ENCODE peak calls at places on chromosomes 1 and 21, in eight cellular contexts. I is AG09319; Q is nephron progenitor cell; K is D341Med; S is sigmoid colon; W is aorta; Z is naive thymus-derived CD4-positive, alpha-beta T cell; R is C1 segment of cervical spinal cord. E is an unnamed sample.

GRCh38 chr1:74334147-74334546 is 99.0 kb downstream of the TNNI3K start:
- DNase-seq in I (no peak), R (no peak), Q (no peak), W (no peak), S (no peak), Z (no peak), K (no peak), E (no peak)

GRCh38 chr1:246567258-246568235 is 1.3 kb downstream of the CNST start:
- DNase-seq in Z (no peak), Q (no peak), W (no peak), I (peak), R (no peak), K (no peak), S (no peak), E (no peak)

GRCh38 chr1:24779689-24780464 is 34.6 kb downstream of the CLIC4 start:
- DNase-seq in R (no peak), K (no peak), W (no peak), Q (no peak), S (no peak), I (no peak), Z (no peak), E (no peak)

GRCh38 chr1:51306950-51307349 is 23.4 kb downstream of the TTC39A start:
- DNase-seq in I (no peak), K (no peak), W (no peak), Q (no peak), R (no peak), Z (no peak), S (peak), E (no peak)

GRCh38 chr1:18927082-18927653 is 24.8 kb upstream of the ALDH4A1 start:
- DNase-seq in S (no peak), K (no peak), Z (peak), R (no peak), I (no peak), W (no peak), Q (no peak), E (no peak)

GRCh38 chr1:32063261-32063681 is 9.5 kb upstream of the TMEM39B start:
- DNase-seq in Q (no peak), S (no peak), Z (no peak), I (no peak), W (no peak), R (no peak), K (peak), E (peak)

GRCh38 chr1:39679821-39680220 is 7.9 kb upstream of the NT5C1A start:
- DNase-seq in Z (no peak), Q (no peak), R (no peak), K (no peak), I (no peak), S (no peak), W (no peak), E (no peak)

GRCh38 chr1:231937013-231937754 is 310.6 kb downstream of the DISC1 start:
- DNase-seq in Z (no peak), Q (peak), W (no peak), I (no peak), R (no peak), S (peak), K (peak), E (peak)

GRCh38 chr1:234398849-234399381 is 25.7 kb downstream of the COA6 start:
- DNase-seq in Z (no peak), W (no peak), I (no peak), Q (no peak), R (no peak), S (no peak), K (no peak), E (no peak)

GRCh38 chr1:208269338-208269666 is 25.1 kb upstream of the PLXNA2 start:
- DNase-seq in W (no peak), Q (no peak), S (no peak), I (no peak), Z (no peak), K (no peak), R (no peak), E (no peak)

GRCh38 chr1:47351305-47351704 is 17.7 kb downstream of the CMPK1 start:
- DNase-seq in K (no peak), R (no peak), S (no peak), W (no peak), I (no peak), Z (no peak), Q (no peak), E (no peak)

GRCh38 chr1:182875889-182876288 is 36.7 kb downstream of the DHX9 start:
- DNase-seq in Q (no peak), W (no peak), R (no peak), S (no peak), Z (no peak), I (no peak), K (no peak), E (no peak)

GRCh38 chr1:1073743-1074587 is at the start of gene RNF223:
- DNase-seq in Q (peak), Z (no peak), W (no peak), R (no peak), I (no peak), K (no peak), S (no peak), E (no peak)

GRCh38 chr21:41639336-41639735 is 127.5 kb downstream of the RIPK4 start:
- DNase-seq in Q (no peak), K (no peak), I (no peak), W (no peak), S (no peak), Z (no peak), R (no peak), E (no peak)

GRCh38 chr1:107748529-107748928 is 216.5 kb downstream of the VAV3 start:
- DNase-seq in W (no peak), K (no peak), S (no peak), R (no peak), Z (no peak), Q (no peak), I (no peak), E (no peak)

GRCh38 chr1:44485229-44485932 is 80.3 kb downstream of the RNF220 start:
- DNase-seq in K (no peak), I (peak), Q (no peak), R (no peak), Z (no peak), W (no peak), S (no peak), E (no peak)

GRCh38 chr1:20149601-20150325 is 10.6 kb downstream of the PLA2G2F start:
- DNase-seq in K (peak), R (no peak), Z (no peak), I (no peak), S (peak), Q (no peak), W (no peak), E (no peak)

GRCh38 chr1:153534933-153535663 is 693 bp downstream of the S100A6 start:
- DNase-seq in I (no peak), K (no peak), Z (peak), S (peak), R (peak), Q (no peak), W (peak), E (no peak)

GRCh38 chr21:25507522-25507921 is 99.8 kb downstream of the MRPL39 start:
- DNase-seq in W (no peak), S (no peak), K (no peak), Q (no peak), Z (no peak), R (no peak), I (no peak), E (no peak)

GRCh38 chr1:87980494-87980893 is 651.8 kb downstream of the LMO4 start:
- DNase-seq in S (no peak), I (no peak), Z (no peak), R (no peak), W (no peak), Q (no peak), K (no peak), E (no peak)

GRCh38 chr1:21921100-21921875 is 15.8 kb downstream of the HSPG2 start:
- DNase-seq in K (no peak), S (peak), R (no peak), Q (peak), W (peak), Z (no peak), I (no peak), E (peak)

E was measured in WERI-Rb-1.